ENCODE peak calls at places on chromosomes 16 and 17, in six cellular contexts. T is thoracic aorta, B is vagina, F is hepatocyte, O is SK-N-SH, M is left ventricle myocardium inferior. Y is an unnamed sample.

GRCh38 chr17:39939588-39940419 is 12.3 kb downstream of the LRRC3C start:
- DNase-seq in T (no peak), B (no peak), F (peak; percentile 68), O (peak; percentile 84), M (no peak), Y (no peak)

GRCh38 chr17:82489851-82490511 is 29.6 kb upstream of the FOXK2 start:
- DNase-seq in T (no peak), B (no peak), F (no peak), O (no peak), M (no peak), Y (no peak)

GRCh38 chr17:14845562-14846335 is 419.4 kb downstream of the PMP22 start:
- DNase-seq in T (no peak), B (no peak), F (no peak), O (no peak), M (no peak), Y (no peak)

GRCh38 chr16:67255553-67256030 is 6.8 kb downstream of the SLC9A5 start:
- DNase-seq in T (no peak), B (no peak), F (no peak), O (no peak), M (no peak), Y (no peak)

GRCh38 chr17:17019430-17019762 is 22.9 kb upstream of the MPRIP start:
- DNase-seq in T (no peak), B (no peak), F (no peak), O (no peak), M (peak; percentile 3), Y (no peak)

GRCh38 chr17:82458885-82459424 is 414 bp downstream of the NARF start:
- DNase-seq in T (no peak), B (no peak), F (peak; percentile 50), O (peak; percentile 76), M (no peak), Y (no peak)

GRCh38 chr17:58666858-58667267 is 25.0 kb downstream of the TEX14 start:
- DNase-seq in T (peak; percentile 16), B (no peak), F (no peak), O (no peak), M (peak; percentile 66), Y (peak; percentile 86)

GRCh38 chr16:66487580-66488235 is 60.6 kb downstream of the BEAN1 start:
- DNase-seq in T (no peak), B (no peak), F (no peak), O (no peak), M (no peak), Y (no peak)

GRCh38 chr16:871562-872330 is 71.2 kb upstream of the GNG13 start:
- DNase-seq in T (no peak), B (no peak), F (no peak), O (no peak), M (peak; percentile 7), Y (no peak)

GRCh38 chr17:27233059-27233458 is 60.9 kb upstream of the WSB1 start:
- DNase-seq in T (no peak), B (no peak), F (no peak), O (no peak), M (no peak), Y (no peak)

GRCh38 chr17:56978441-56979090 is 635 bp downstream of the SCPEP1 start:
- DNase-seq in T (no peak), B (no peak), F (no peak), O (peak; percentile 52), M (no peak), Y (no peak)

GRCh38 chr17:43003542-43004172 is 2.9 kb upstream of the IFI35 start:
- DNase-seq in T (no peak), B (no peak), F (no peak), O (no peak), M (no peak), Y (peak; percentile 51)

GRCh38 chr16:22075776-22076175 is 16.6 kb upstream of the VWA3A start:
- DNase-seq in T (no peak), B (no peak), F (no peak), O (no peak), M (no peak), Y (no peak)

GRCh38 chr17:78888911-78889496 is 14.0 kb downstream of the CEP295NL start:
- DNase-seq in T (no peak), B (no peak), F (no peak), O (no peak), M (no peak), Y (no peak)

GRCh38 chr16:10616744-10617640 is 36.6 kb upstream of the EMP2 start:
- DNase-seq in T (no peak), B (no peak), F (peak; percentile 67), O (peak; percentile 84), M (peak; percentile 74), Y (peak; percentile 89)

GRCh38 chr16:69917739-69918138 is 33.4 kb upstream of the CLEC18A start:
- DNase-seq in T (no peak), B (no peak), F (peak; percentile 87), O (no peak), M (no peak), Y (no peak)

GRCh38 chr17:42183741-42184711 is 1.2 kb downstream of the HCRT start:
- DNase-seq in T (no peak), B (no peak), F (peak; percentile 91), O (peak; percentile 94), M (peak; percentile 72), Y (peak; percentile 90)

GRCh38 chr17:40283662-40284061 is 4.0 kb upstream of the CDC6 start:
- DNase-seq in T (no peak), B (no peak), F (peak; percentile 67), O (no peak), M (no peak), Y (no peak)

GRCh38 chr16:30112197-30113030 is 923 bp downstream of the GDPD3 start:
- DNase-seq in T (no peak), B (no peak), F (peak; percentile 87), O (peak; percentile 87), M (peak; percentile 62), Y (peak; percentile 81)

GRCh38 chr17:56812971-56813388 is 20.7 kb downstream of the C17orf67 start:
- DNase-seq in T (no peak), B (no peak), F (no peak), O (peak; percentile 55), M (no peak), Y (no peak)

GRCh38 chr17:38509772-38510423 is 81.6 kb downstream of the ARHGAP23 start:
- DNase-seq in T (no peak), B (no peak), F (peak; percentile 40), O (no peak), M (no peak), Y (no peak)

GRCh38 chr17:31842416-31843381 is 16.3 kb downstream of the COPRS start:
- DNase-seq in T (no peak), B (no peak), F (peak; percentile 89), O (peak; percentile 85), M (peak; percentile 57), Y (peak; percentile 71)

GRCh38 chr16:11354733-11355574 is 9.7 kb downstream of the RMI2 start:
- DNase-seq in T (no peak), B (no peak), F (no peak), O (no peak), M (no peak), Y (peak; percentile 65)

GRCh38 chr16:50238868-50239301 is 27.5 kb upstream of the ADCY7 start:
- DNase-seq in T (no peak), B (no peak), F (no peak), O (no peak), M (no peak), Y (no peak)

GRCh38 chr17:41784207-41784744 is 2.2 kb downstream of the JUP start:
- DNase-seq in T (no peak), B (no peak), F (peak; percentile 68), O (peak; percentile 50), M (peak; percentile 67), Y (no peak)

GRCh38 chr16:81707411-81708321 is 71.4 kb upstream of the PLCG2 start:
- DNase-seq in T (no peak), B (no peak), F (no peak), O (no peak), M (peak; percentile 16), Y (peak; percentile 67)

GRCh38 chr16:30004811-30005242 is 6.0 kb downstream of the DOC2A start:
- DNase-seq in T (no peak), B (no peak), F (no peak), O (peak; percentile 46), M (no peak), Y (peak; percentile 80)

GRCh38 chr17:58268774-58269556 is 11.8 kb downstream of the MPO start:
- DNase-seq in T (no peak), B (no peak), F (no peak), O (peak; percentile 15), M (no peak), Y (peak; percentile 40)

GRCh38 chr16:2874584-2875362 is 8.2 kb upstream of the FLYWCH2 start:
- DNase-seq in T (peak; percentile 16), B (no peak), F (peak; percentile 87), O (peak; percentile 89), M (peak; percentile 82), Y (peak; percentile 91)

GRCh38 chr16:89308391-89309333 is 91.2 kb downstream of the ZNF778 start:
- DNase-seq in T (no peak), B (no peak), F (no peak), O (peak; percentile 68), M (peak; percentile 10), Y (no peak)

GRCh38 chr16:57773019-57773418 is 29.3 kb downstream of the KIFC3 start:
- DNase-seq in T (no peak), B (no peak), F (no peak), O (no peak), M (no peak), Y (no peak)

DNA sequence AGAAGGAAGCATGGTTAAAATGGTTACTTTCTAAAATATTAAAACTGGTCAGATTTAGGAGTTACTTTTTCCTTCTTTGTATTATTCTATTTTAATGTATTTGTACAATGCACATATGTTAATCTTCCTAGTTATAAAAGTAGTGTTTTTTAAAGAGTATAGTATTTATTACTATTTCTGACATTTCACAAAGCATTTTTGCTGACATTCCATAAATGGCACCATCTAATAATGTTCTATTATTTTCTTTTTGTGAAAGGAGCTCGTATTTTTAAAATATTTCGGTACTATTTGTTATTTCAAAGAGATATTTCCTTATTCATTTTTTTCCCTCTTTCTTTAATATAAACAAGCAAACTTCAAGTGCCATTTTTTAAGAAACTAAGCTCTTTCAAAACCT is 47.5 kb upstream of the GSG1L start:
- DNase-seq in T (no peak), B (no peak), F (no peak), O (no peak), M (no peak), Y (no peak)
- H3K36me3 ChIP-seq in T (peaks cover 36% of the 10 kb centered on the region), B (peaks cover 61% of the 10 kb centered on the region), F (peaks cover 6% of the 10 kb centered on the region), O (peaks cover 59% of the 10 kb centered on the region), M (peaks cover 93% of the 10 kb centered on the region), Y (peaks cover 97% of the 10 kb centered on the region)

GRCh38 chr16:85648070-85648714 is 35.1 kb downstream of the GSE1 start:
- DNase-seq in T (no peak), B (no peak), F (no peak), O (no peak), M (no peak), Y (no peak)
- H3K27ac ChIP-seq in T (no peak overlapping the region), B (no peak overlapping the region), F (no peak overlapping the region), O (peak overlapping the region; percentile 99), M (no peak overlapping the region), Y (no peak overlapping the region)

DNA sequence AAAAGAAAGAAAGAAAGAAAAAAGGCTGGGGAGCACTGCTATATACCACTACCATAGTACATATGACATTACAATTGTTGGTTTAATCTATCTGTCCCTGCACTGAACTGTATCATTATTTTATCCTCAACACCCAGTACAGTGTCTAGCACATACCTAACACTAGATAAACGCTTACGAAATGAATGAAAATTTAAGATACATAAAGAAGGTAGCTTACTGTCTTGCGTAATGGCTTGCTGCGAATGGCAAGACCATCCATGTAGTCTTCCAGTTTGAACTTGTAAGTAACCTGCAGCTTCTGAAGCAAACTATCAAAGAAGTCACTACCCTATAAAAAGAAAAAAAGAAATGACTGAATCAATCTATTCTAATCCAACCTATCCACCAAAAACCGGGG is 6.6 kb downstream of the SMG6 start:
- DNase-seq in T (no peak), B (no peak), F (no peak), O (no peak), M (no peak), Y (no peak)
- H3K36me3 ChIP-seq in T (peaks cover 31% of the 10 kb centered on the region), B (peaks cover 72% of the 10 kb centered on the region), F (no peaks in the 10 kb centered on the region), O (peaks cover 51% of the 10 kb centered on the region), M (peaks cover 83% of the 10 kb centered on the region), Y (peaks cover 67% of the 10 kb centered on the region)

GRCh38 chr17:79918581-79919163 is 79.4 kb upstream of the CBX4 start:
- DNase-seq in T (no peak), B (no peak), F (no peak), O (no peak), M (no peak), Y (no peak)
- H3K27ac ChIP-seq in T (no peak overlapping the region), B (peak overlapping the region; percentile 10), F (no peak overlapping the region), O (peak overlapping the region; percentile 56), M (peak overlapping the region; percentile 74), Y (no peak overlapping the region)

Y was measured in upper lobe of right lung.